ENCODE peak calls at places on chromosomes 7 and 10, in seven cellular contexts. Y, P, S, N, G, A and Q are unnamed samples.
A peak's percentile ranks its signal among the peaks of the same experiment; 100 is the strongest.

GRCh38 chr7:103989785-103990775 is 622 bp upstream of the RELN start:
- DNase-seq in N (peak; percentile 11), G (peak; percentile 81), A (no peak), S (no peak), P (peak; percentile 66), Y (peak; percentile 2), Q (peak; percentile 82)

GRCh38 chr10:71741029-71741428 is 21.5 kb upstream of the C10orf105 start:
- DNase-seq in S (no peak), A (no peak), P (no peak), Y (no peak), G (no peak), N (no peak), Q (no peak)

GRCh38 chr10:128337860-128338378 is 211.7 kb upstream of the MKI67 start:
- DNase-seq in Y (no peak), G (peak; percentile 12), N (no peak), A (no peak), P (no peak), S (no peak), Q (no peak)

GRCh38 chr7:913736-914520 is 37.6 kb downstream of the GET4 start:
- DNase-seq in G (no peak), Y (no peak), S (no peak), P (no peak), N (peak; percentile 85), A (peak; percentile 64), Q (no peak)

GRCh38 chr7:107689553-107689952 is 28.9 kb downstream of the SLC26A4 start:
- DNase-seq in G (no peak), S (no peak), A (no peak), Y (no peak), P (no peak), N (no peak), Q (no peak)

GRCh38 chr10:100204370-100204769 is 18.5 kb upstream of the ERLIN1 start:
- DNase-seq in S (no peak), Y (no peak), G (no peak), A (no peak), P (no peak), N (no peak), Q (no peak)

GRCh38 chr10:116113721-116114501 is 159.1 kb downstream of the GFRA1 start:
- DNase-seq in Y (no peak), G (no peak), S (no peak), N (no peak), A (peak; percentile 42), P (no peak), Q (no peak)

GRCh38 chr10:120039066-120039465 is 146.5 kb downstream of the SEC23IP start:
- DNase-seq in G (no peak), S (no peak), N (no peak), P (no peak), Y (no peak), A (no peak), Q (no peak)

GRCh38 chr10:47043928-47044544 is 132.8 kb downstream of the PTPN20 start:
- DNase-seq in A (no peak), S (no peak), G (no peak), N (no peak), Y (no peak), P (no peak), Q (no peak)

GRCh38 chr7:99132922-99133321 is 11.0 kb downstream of the SMURF1 start:
- DNase-seq in S (no peak), Y (no peak), G (no peak), N (peak; percentile 53), A (peak; percentile 47), P (peak; percentile 71), Q (no peak)

GRCh38 chr7:353746-354325 is 63.9 kb downstream of the FOXL3 start:
- DNase-seq in A (peak; percentile 7), G (no peak), Y (no peak), P (no peak), S (no peak), N (no peak), Q (no peak)

GRCh38 chr10:95836610-95837367 is 71.0 kb upstream of the CC2D2B start:
- DNase-seq in N (no peak), Y (no peak), G (no peak), P (no peak), A (no peak), S (no peak), Q (no peak)

GRCh38 chr7:46651070-46651469 is 730.0 kb upstream of the IGFBP3 start:
- DNase-seq in N (peak; percentile 91), P (no peak), S (no peak), G (no peak), A (peak; percentile 82), Y (no peak), Q (no peak)

GRCh38 chr7:82593780-82594179 is 150.2 kb upstream of the CACNA2D1 start:
- DNase-seq in N (peak; percentile 64), A (no peak), S (no peak), G (no peak), P (no peak), Y (no peak), Q (no peak)

GRCh38 chr10:110533149-110533548 is 34.3 kb upstream of the SMC3 start:
- DNase-seq in G (no peak), A (no peak), Y (no peak), N (peak; percentile 16), P (peak; percentile 35), S (no peak), Q (no peak)

GRCh38 chr10:122422266-122422980 is 32.0 kb upstream of the ARMS2 start:
- DNase-seq in P (no peak), S (no peak), N (no peak), A (peak; percentile 27), Y (no peak), G (no peak), Q (no peak)

GRCh38 chr7:74722045-74722603 is 51.7 kb upstream of the NCF1 start:
- DNase-seq in P (no peak), S (no peak), G (no peak), N (no peak), Y (no peak), A (no peak), Q (no peak)

GRCh38 chr7:1029637-1030443 is 14.5 kb upstream of the GPR146 start:
- DNase-seq in G (no peak), Y (no peak), A (no peak), P (no peak), N (no peak), S (no peak), Q (no peak)

GRCh38 chr7:93902777-93903423 is 3.5 kb upstream of the GNGT1 start:
- DNase-seq in A (peak; percentile 68), P (peak; percentile 85), Y (no peak), N (peak; percentile 52), G (peak; percentile 63), S (no peak), Q (no peak)

GRCh38 chr7:29657288-29657687 is 93.7 kb downstream of the PRR15 start:
- DNase-seq in S (no peak), A (no peak), Y (no peak), G (no peak), N (no peak), P (no peak), Q (no peak)
- TF ChIP-seq CTCF in S (no peak), A (no peak), Y (no peak), G (no peak), N (no peak), P (no peak), Q (no peak)

GRCh38 chr10:33290286-33291052 is 44.0 kb downstream of the NRP1 start:
- DNase-seq in P (no peak), G (no peak), S (no peak), N (no peak), Y (no peak), A (no peak), Q (no peak)
- TF ChIP-seq CTCF in P (peak; percentile 42), G (no peak), S (no peak), N (no peak), Y (no peak), A (peak; percentile 14), Q (no peak)

DNA sequence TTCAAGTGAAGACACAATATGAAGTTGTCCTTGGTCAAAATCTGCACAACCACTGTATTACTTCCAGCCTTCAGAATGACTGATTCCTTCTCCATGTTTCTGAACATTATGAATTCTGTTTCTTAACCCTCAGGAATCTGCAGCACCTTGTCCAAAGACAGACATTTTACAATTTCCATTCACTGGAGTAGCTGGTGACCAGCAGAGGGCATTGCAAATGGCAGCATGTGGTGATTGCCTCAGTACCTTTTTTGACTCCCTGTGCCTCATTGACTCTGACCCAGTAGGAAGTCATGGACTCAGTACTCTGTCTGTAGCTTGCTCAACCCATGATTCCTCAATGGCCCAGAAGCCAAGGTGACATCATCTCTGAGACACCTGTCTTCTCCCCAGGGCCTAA is 879 bp upstream of the VPS41 start:
- DNase-seq in A (no peak), N (no peak), S (no peak), P (no peak), Y (no peak), G (no peak), Q (no peak)
- TF ChIP-seq CTCF in A (no peak), N (no peak), S (no peak), P (peak; percentile 10), Y (no peak), G (no peak), Q (no peak)

DNA sequence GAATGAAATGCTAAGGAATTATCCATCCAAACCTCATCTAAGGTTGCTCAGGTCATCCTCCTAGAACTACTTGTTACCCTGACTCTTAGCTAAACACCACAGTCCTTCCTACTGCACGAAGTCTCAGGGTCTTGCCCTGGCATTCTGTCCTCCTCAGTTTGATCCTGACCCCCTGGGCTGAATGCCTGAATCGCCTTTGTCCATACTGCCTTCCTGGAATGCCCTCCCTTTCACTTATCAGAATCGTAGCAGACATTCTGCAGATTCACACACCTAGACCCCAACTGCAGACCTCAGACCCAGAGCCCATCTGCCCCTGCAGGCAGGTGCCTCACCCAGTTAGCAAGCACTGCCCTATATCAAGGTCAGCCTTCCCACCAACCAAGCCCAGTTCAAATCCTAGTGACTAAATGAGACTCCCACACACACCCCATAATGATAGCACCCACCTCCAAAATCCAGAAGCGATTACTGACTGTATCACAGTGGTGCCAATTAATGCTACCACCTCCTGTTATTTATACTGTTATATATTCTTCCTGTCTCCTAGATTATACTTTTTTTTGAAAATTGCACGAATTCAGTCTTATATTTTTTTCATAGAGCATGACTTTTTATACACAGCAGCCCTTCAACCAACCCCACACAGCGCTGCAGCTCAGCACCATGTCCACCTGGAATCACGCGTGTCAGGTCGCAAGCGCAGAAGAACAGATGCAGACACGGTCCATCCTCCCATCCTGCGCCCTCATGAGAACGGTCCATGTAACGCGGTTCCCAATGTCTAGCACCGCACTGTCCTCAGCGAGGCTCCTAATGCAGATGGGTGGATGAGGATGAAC is 3.7 kb downstream of the PARD3 start:
- DNase-seq in Y (no peak), G (no peak), A (no peak), P (no peak), S (no peak), N (no peak), Q (no peak)
- TF ChIP-seq CTCF in Y (no peak), G (no peak), A (no peak), P (no peak), S (no peak), N (no peak), Q (no peak)